ENCODE peak calls at places on chromosome 15, in five cellular contexts. Y is AG10803, Q is bronchial epithelial cell, E is lower lobe of right lung, N is breast epithelium. Z is an unnamed sample.

GRCh38 chr15:48965972-48966371 is 2.3 kb upstream of the SHC4 start:
- DNase-seq in Q (peak; percentile 80), N (no peak), Y (peak; percentile 77), E (no peak), Z (peak; percentile 79)

GRCh38 chr15:23081271-23081670 is 41.9 kb upstream of the TUBGCP5 start:
- DNase-seq in Q (no peak), Y (no peak), E (no peak), N (no peak), Z (no peak)

GRCh38 chr15:80480909-80481308 is 76.7 kb downstream of the ARNT2 start:
- DNase-seq in Y (peak; percentile 97), E (no peak), Q (peak; percentile 65), N (no peak), Z (peak; percentile 93)

GRCh38 chr15:39720721-39721611 is 61.7 kb downstream of the FSIP1 start:
- DNase-seq in E (no peak), N (no peak), Q (peak; percentile 87), Y (peak; percentile 89), Z (peak; percentile 82)

GRCh38 chr15:69328739-69329138 is 30.0 kb downstream of the PAQR5 start:
- DNase-seq in Y (no peak), N (no peak), Q (no peak), E (no peak), Z (no peak)

GRCh38 chr15:26073430-26074333 is 210.6 kb upstream of the ATP10A start:
- DNase-seq in Y (no peak), E (no peak), N (no peak), Q (no peak), Z (no peak)

GRCh38 chr15:72271895-72272212 is 500 bp downstream of the PARP6 start:
- DNase-seq in E (no peak), Q (peak; percentile 15), Y (peak; percentile 3), N (no peak), Z (no peak)

GRCh38 chr15:100309109-100309983 is 32.4 kb downstream of the ADAMTS17 start:
- DNase-seq in Y (no peak), E (no peak), N (no peak), Q (no peak), Z (no peak)

GRCh38 chr15:56759450-56759845 is 26.1 kb upstream of the ZNF280D start:
- DNase-seq in N (no peak), Q (peak; percentile 85), Y (peak; percentile 98), E (no peak), Z (peak; percentile 95)

GRCh38 chr15:77810180-77810579 is 177.5 kb upstream of the LINGO1 start:
- DNase-seq in N (no peak), E (no peak), Q (no peak), Y (no peak), Z (no peak)

GRCh38 chr15:51621917-51622268 is 678 bp downstream of the DMXL2 start:
- DNase-seq in E (peak; percentile 68), N (no peak), Y (peak; percentile 57), Q (peak; percentile 34), Z (peak; percentile 55)

GRCh38 chr15:51623386-51623938 is 891 bp upstream of the DMXL2 start:
- DNase-seq in Y (no peak), Q (peak; percentile 46), N (no peak), E (no peak), Z (no peak)

GRCh38 chr15:51624022-51624421 is 1.5 kb upstream of the DMXL2 start:
- DNase-seq in Q (no peak), N (no peak), E (no peak), Y (no peak), Z (no peak)

GRCh38 chr15:51621155-51621554 is 1.4 kb downstream of the DMXL2 start:
- DNase-seq in N (no peak), Q (no peak), E (no peak), Y (no peak), Z (no peak)

GRCh38 chr15:51622269-51623180 is at the start of gene DMXL2:
- DNase-seq in E (peak; percentile 93), Q (peak; percentile 41), N (peak; percentile 70), Y (peak; percentile 82), Z (peak; percentile 79)
- TF ChIP-seq CTCF in E (no peak), Q (no peak), N (no peak), Y (no peak), Z (no peak)

DNA sequence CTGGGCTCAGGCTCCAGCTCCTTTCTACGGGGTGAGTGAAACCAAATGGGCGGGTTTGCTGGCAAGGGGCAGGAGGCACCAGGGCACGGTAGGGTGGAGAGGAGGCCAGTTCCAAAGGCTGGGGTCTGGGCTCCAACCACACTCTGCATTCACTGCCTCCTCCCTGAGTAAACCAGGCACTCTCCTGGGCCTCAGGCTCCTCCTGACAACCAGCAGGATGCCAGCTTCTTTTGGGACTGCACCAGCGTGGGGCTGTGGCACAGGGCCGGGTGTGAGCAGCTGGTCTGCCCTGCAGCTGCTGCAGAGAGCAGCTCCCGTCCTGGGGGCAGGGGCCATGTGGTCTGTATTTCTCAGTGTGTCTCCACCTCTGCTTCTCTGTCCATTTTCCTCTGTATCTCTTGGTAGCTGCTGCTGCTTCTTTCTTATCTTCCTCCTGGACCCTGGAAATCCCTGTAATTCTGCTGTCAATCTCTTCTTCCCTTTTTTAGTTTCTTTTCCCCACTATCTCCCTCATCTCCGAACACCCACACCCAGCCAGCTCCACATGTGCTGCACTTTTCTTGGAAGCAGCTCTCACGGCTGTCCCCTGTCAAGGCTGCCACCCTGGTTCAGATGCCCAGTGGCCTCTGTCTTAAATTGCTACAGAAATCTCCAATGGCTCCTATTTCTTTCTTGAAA is 54.9 kb upstream of the TBC1D21 start:
- DNase-seq in Q (no peak), N (no peak), E (no peak), Y (no peak), Z (no peak)
- TF ChIP-seq CTCF in Q (no peak), N (no peak), E (no peak), Y (no peak), Z (no peak)

GRCh38 chr15:98853593-98854420 is 153.8 kb downstream of the PGPEP1L start:
- DNase-seq in Y (peak; percentile 33), N (no peak), E (peak; percentile 52), Q (peak; percentile 65), Z (no peak)

GRCh38 chr15:98855067-98855814 is 152.4 kb downstream of the PGPEP1L start:
- DNase-seq in Y (no peak), Q (no peak), E (no peak), N (no peak), Z (no peak)

GRCh38 chr15:98854496-98854895 is 153.1 kb downstream of the PGPEP1L start:
- DNase-seq in E (no peak), Q (no peak), Y (peak; percentile 16), N (no peak), Z (no peak)

GRCh38 chr15:98850991-98851776 is 156.4 kb downstream of the PGPEP1L start:
- DNase-seq in Y (peak; percentile 73), E (peak; percentile 84), N (peak; percentile 83), Q (peak; percentile 63), Z (peak; percentile 57)

DNA sequence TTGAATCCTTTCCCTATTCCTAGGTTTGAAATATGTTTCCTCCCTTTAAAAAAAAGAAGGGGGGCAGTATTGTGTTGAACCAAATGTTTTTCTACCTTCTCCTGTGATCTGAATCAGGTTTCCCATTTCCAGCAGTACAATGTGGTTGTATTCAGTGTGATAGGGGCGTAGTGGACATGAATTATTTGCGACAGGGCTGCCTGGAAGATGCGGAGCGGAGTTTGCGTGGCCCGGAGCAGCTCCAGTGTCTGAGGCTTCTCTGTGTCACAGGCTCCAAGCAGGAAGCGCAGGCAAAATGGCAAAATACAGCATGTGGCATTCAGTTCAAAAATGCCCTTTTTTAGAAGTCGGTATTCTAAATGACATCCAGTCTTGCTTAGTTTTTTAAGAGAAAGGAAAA is 154.4 kb downstream of the PGPEP1L start:
- DNase-seq in Q (peak; percentile 79), E (peak; percentile 88), Y (peak; percentile 93), N (peak; percentile 85), Z (peak; percentile 86)
- TF ChIP-seq CTCF in Q (no peak), E (no peak), Y (no peak), N (peak; percentile 13), Z (peak; percentile 42)

DNA sequence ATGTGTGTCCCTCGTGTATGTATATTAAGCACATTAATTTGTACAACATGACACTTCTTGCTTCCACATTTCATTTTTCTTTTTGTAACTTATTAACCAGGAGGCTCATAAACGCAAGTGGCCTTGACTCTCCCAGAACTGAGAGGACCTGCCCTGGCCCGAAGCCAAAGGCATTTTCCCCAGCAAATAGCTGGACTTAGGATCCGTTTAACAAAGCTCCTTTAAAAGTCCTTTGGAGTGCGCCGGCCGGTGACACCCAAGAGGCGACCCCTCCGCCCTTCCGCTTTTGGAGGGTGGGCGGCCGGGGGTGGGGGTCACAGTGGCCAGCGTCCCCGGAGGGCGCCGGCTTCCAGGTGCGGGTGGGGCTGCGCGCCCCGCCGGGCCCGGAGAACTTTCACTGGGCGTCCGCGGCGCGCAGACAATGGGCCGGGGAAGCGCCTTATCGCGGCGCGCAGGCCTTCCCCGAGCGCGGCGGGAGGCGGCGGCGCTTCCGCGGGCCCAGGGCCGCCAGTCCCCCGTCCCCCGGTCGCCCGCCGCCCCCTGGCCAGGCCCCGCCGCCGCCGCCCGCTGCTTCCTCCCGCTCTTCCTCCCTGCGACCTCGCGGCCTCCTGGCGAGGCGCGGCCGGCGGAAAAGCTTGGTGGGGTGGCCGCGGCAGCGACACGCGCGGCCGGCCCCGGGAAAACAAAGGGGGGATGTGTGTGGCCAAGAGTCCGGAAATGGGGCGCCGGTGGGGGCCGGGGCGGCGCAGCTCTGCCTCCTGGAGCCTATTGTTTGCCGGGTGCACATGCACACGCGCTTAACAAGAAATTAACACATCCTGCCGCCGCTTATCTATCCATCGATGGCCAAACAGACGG is 613.4 kb downstream of the MCTP2 start:
- DNase-seq in N (no peak), Q (peak; percentile 13), Y (peak; percentile 22), E (peak; percentile 74), Z (no peak)
- TF ChIP-seq CTCF in N (no peak), Q (no peak), Y (no peak), E (peak; percentile 18), Z (no peak)

GRCh38 chr15:67210555-67211168 is 43.8 kb downstream of the AAGAB start:
- DNase-seq in Y (no peak), Q (no peak), N (no peak), E (no peak), Z (no peak)
- TF ChIP-seq CTCF in Y (no peak), Q (no peak), N (no peak), E (no peak), Z (no peak)